ENCODE peak calls at places on chromosomes 4 and X, in six cellular contexts. K is testis, V is H1, E is AG04450, D is WERI-Rb-1, C is SJSA1. W is an unnamed sample.

GRCh38 chrX:26586570-26586969 is 370.6 kb downstream of the MAGEB5 start:
- DNase-seq in K (no peak), V (no peak), E (no peak), D (no peak), C (no peak), W (no peak)

GRCh38 chr4:70667710-70668535 is 1.6 kb upstream of the JCHAIN start:
- DNase-seq in K (no peak), V (no peak), E (no peak), D (no peak), C (no peak), W (no peak)

GRCh38 chrX:134688181-134688580 is 29.9 kb upstream of the PLAC1 start:
- DNase-seq in K (no peak), V (no peak), E (no peak), D (no peak), C (no peak), W (no peak)

GRCh38 chr4:6953751-6954380 is 44.2 kb downstream of the TBC1D14 start:
- DNase-seq in K (peak; percentile 80), V (no peak), E (peak; percentile 51), D (no peak), C (peak; percentile 44), W (no peak)

GRCh38 chrX:50874878-50875277 is 35.7 kb upstream of the BMP15 start:
- DNase-seq in K (no peak), V (no peak), E (no peak), D (no peak), C (no peak), W (no peak)

GRCh38 chr4:118981839-118982381 is 93.3 kb downstream of the SYNPO2 start:
- DNase-seq in K (peak; percentile 77), V (no peak), E (peak; percentile 91), D (peak; percentile 64), C (peak; percentile 83), W (peak; percentile 35)

GRCh38 chr4:90503677-90504076 is 376.5 kb downstream of the CCSER1 start:
- DNase-seq in K (no peak), V (no peak), E (no peak), D (no peak), C (no peak), W (no peak)

GRCh38 chrX:126551725-126552312 is 795 bp downstream of the DCAF12L1 start:
- DNase-seq in K (no peak), V (no peak), E (no peak), D (no peak), C (no peak), W (no peak)

GRCh38 chrX:57906790-57907189 is 3.5 kb downstream of the ZXDA start:
- DNase-seq in K (no peak), V (no peak), E (no peak), D (no peak), C (no peak), W (no peak)

GRCh38 chr4:15303052-15303641 is 124.7 kb upstream of the C1QTNF7 start:
- DNase-seq in K (no peak), V (no peak), E (peak; percentile 33), D (no peak), C (peak; percentile 42), W (no peak)

DNA sequence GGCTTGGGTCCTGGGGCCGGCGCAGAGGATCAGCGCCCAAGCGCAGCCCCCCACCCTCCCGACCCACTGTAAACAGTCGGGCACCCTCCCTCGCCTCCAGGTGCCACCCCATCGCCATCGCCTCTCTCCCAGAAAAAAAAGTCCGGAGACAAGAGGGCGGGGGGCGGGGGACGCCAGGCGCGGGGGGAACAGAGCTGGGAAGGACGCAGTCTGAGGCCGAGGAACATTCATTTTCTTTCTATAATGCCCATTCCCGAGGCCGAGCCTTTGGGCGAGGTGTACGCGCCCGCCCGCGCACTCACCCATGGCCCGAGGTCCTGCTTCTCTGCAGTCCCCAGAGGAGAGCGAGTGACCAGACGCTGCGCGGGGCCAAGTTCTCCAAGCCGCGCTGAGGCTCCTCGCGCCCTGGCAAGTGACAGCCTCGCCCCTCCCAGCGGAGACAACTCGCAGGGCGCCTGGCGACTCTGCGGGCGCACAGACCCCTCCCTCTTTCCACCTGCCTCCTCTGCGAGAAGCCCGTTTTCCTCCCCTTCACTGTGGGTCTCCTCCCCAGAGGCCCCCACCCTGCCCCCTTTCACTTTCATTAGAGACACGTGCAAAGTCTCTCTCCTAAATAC is 63.5 kb upstream of the WDR17 start:
- DNase-seq in K (peak; percentile 33), V (peak; percentile 5), E (no peak), D (peak; percentile 86), C (no peak), W (no peak)
- H3K4me3 ChIP-seq in K (peak overlapping the region; percentile 6), V (peak overlapping the region; percentile 84), E (peak overlapping the region; percentile 51), D (peak overlapping the region; percentile 65), C (peak overlapping the region; percentile 16), W (peak overlapping the region; percentile 44)

GRCh38 chr4:140099993-140100392 is 54.0 kb downstream of the MAML3 start:
- DNase-seq in K (peak; percentile 74), V (no peak), E (no peak), D (peak; percentile 38), C (no peak), W (no peak)
- H3K27ac ChIP-seq in K (no peak overlapping the region), V (no peak overlapping the region), E (no peak overlapping the region), D (no peak overlapping the region), C (no peak overlapping the region), W (no peak overlapping the region)

GRCh38 chr4:8370835-8371234 is 69.7 kb downstream of the ACOX3 start:
- DNase-seq in K (no peak), V (no peak), E (no peak), D (no peak), C (no peak), W (no peak)

GRCh38 chr4:8368061-8368481 is 72.5 kb downstream of the ACOX3 start:
- DNase-seq in K (no peak), V (no peak), E (no peak), D (no peak), C (no peak), W (no peak)

GRCh38 chr4:8370106-8370787 is 70.3 kb downstream of the ACOX3 start:
- DNase-seq in K (no peak), V (no peak), E (no peak), D (no peak), C (no peak), W (no peak)

GRCh38 chr4:8368998-8369397 is 71.5 kb downstream of the ACOX3 start:
- DNase-seq in K (no peak), V (no peak), E (no peak), D (no peak), C (no peak), W (no peak)

GRCh38 chr4:8369426-8370105 is 71.0 kb downstream of the ACOX3 start:
- DNase-seq in K (no peak), V (no peak), E (no peak), D (no peak), C (no peak), W (no peak)
- H3K4me3 ChIP-seq in K (no peak overlapping the region), V (no peak overlapping the region), E (no peak overlapping the region), D (no peak overlapping the region), C (no peak overlapping the region), W (no peak overlapping the region)

GRCh38 chrX:46198858-46199257 is 346.4 kb downstream of the ZNF674 start:
- DNase-seq in K (no peak), V (no peak), E (no peak), D (no peak), C (no peak), W (no peak)
- H3K27ac ChIP-seq in K (no peak overlapping the region), V (no peak overlapping the region), E (no peak overlapping the region), D (no peak overlapping the region), C (no peak overlapping the region), W (no peak overlapping the region)

GRCh38 chrX:40085086-40085551 is 12.6 kb downstream of the BCOR start:
- DNase-seq in K (no peak), V (no peak), E (peak; percentile 54), D (no peak), C (no peak), W (no peak)
- H3K4me3 ChIP-seq in K (no peak overlapping the region), V (no peak overlapping the region), E (no peak overlapping the region), D (no peak overlapping the region), C (no peak overlapping the region), W (no peak overlapping the region)

GRCh38 chr4:31022702-31023101 is 302.5 kb downstream of the PCDH7 start:
- DNase-seq in K (no peak), V (no peak), E (no peak), D (no peak), C (no peak), W (no peak)
- H3K27ac ChIP-seq in K (no peak overlapping the region), V (no peak overlapping the region), E (no peak overlapping the region), D (no peak overlapping the region), C (no peak overlapping the region), W (no peak overlapping the region)

DNA sequence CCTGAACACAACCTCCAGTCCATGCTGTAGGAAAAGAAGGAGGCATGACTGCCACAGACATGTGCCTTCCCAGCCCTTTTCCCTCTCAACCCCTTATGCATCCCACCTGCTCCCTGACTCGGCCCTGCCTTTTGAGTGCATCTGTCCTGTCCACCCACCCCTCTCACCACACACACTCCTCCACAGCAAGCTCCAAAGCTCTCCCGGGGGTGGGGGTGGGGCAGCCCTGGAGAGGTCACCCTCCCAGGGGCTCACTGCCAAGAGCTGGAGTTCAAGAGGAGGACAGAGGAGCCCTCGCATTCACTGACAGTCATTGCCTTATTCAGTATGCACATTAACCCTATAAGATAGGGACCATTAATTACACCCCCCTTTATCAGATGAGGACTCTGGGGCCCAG is 46.6 kb upstream of the MAMLD1 start:
- DNase-seq in K (no peak), V (no peak), E (no peak), D (no peak), C (no peak), W (no peak)
- H3K4me3 ChIP-seq in K (no peak overlapping the region), V (no peak overlapping the region), E (no peak overlapping the region), D (no peak overlapping the region), C (no peak overlapping the region), W (no peak overlapping the region)

GRCh38 chrX:122941801-122942200 is 242.3 kb upstream of the GRIA3 start:
- DNase-seq in K (no peak), V (no peak), E (no peak), D (no peak), C (no peak), W (no peak)

GRCh38 chrX:122945328-122945727 is 238.8 kb upstream of the GRIA3 start:
- DNase-seq in K (no peak), V (no peak), E (no peak), D (no peak), C (no peak), W (no peak)

GRCh38 chrX:122940199-122940598 is 243.9 kb upstream of the GRIA3 start:
- DNase-seq in K (no peak), V (no peak), E (no peak), D (no peak), C (no peak), W (no peak)

GRCh38 chrX:122943918-122944317 is 240.2 kb upstream of the GRIA3 start:
- DNase-seq in K (no peak), V (no peak), E (no peak), D (no peak), C (no peak), W (no peak)
- H3K27ac ChIP-seq in K (no peak overlapping the region), V (no peak overlapping the region), E (no peak overlapping the region), D (no peak overlapping the region), C (no peak overlapping the region), W (no peak overlapping the region)

DNA sequence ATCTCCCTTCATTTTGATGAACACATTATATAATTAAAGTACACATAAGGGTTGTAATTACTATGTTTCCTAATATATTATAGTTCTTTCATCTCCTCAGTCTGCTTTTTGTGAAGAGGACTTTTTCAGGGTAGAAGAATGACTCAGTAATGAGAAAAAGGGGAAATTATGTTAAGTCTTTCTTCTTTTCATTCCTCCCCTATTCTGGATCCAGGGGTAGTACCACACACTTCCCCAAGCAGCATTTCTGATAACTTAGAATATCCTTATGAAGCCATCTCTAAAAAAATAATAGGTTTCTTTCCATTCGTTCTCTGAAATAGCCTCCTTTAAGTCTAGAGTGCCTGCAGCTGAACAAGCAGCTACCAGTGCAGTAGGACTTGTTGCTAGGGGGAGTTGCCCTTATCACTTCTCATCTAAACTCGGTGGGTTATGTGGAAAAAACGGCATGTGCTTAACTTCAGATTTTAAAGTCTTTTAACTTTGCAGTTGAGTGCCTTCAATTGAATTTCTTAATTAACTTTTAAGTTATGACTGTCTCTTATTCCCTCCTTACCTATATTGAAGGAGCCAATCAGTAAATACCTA is 184.8 kb downstream of the ARHGAP24 start:
- DNase-seq in K (no peak), V (no peak), E (no peak), D (no peak), C (no peak), W (no peak)
- H3K4me3 ChIP-seq in K (no peak overlapping the region), V (no peak overlapping the region), E (no peak overlapping the region), D (no peak overlapping the region), C (no peak overlapping the region), W (no peak overlapping the region)